ENCODE peak calls at places on chromosomes 12 and 14, in seven cellular contexts. One of them, this sample, is unnamed.

GRCh38 chr12:109115758-109116610 is at the start of gene ACACB:
- DNase-seq in H54: no peak
- DNase-seq in EL: no peak
- DNase-seq in RKO: no peak
- DNase-seq in lower leg skin: no peak
- DNase-seq in iris pigment epithelial cell: no peak
- DNase-seq in foreskin melanocyte: peak
- DNase-seq in this sample: no peak

GRCh38 chr14:88013750-88014349 is 8.9 kb downstream of the GPR65 start:
- DNase-seq in H54: peak
- DNase-seq in EL: peak
- DNase-seq in RKO: peak
- DNase-seq in lower leg skin: peak
- DNase-seq in iris pigment epithelial cell: peak
- DNase-seq in foreskin melanocyte: peak
- DNase-seq in this sample: peak

GRCh38 chr12:29187756-29188155 is 38.7 kb downstream of the FAR2 start:
- DNase-seq in H54: no peak
- DNase-seq in EL: no peak
- DNase-seq in RKO: no peak
- DNase-seq in lower leg skin: no peak
- DNase-seq in iris pigment epithelial cell: peak
- DNase-seq in foreskin melanocyte: no peak
- DNase-seq in this sample: peak

GRCh38 chr12:80702889-80703605 is 4.4 kb upstream of the MYF6 start:
- DNase-seq in H54: peak
- DNase-seq in EL: peak
- DNase-seq in RKO: peak
- DNase-seq in lower leg skin: no peak
- DNase-seq in iris pigment epithelial cell: peak
- DNase-seq in foreskin melanocyte: no peak
- DNase-seq in this sample: peak

GRCh38 chr14:50741571-50741970 is 73.5 kb upstream of the SAV1 start:
- DNase-seq in H54: no peak
- DNase-seq in EL: peak
- DNase-seq in RKO: no peak
- DNase-seq in lower leg skin: no peak
- DNase-seq in iris pigment epithelial cell: peak
- DNase-seq in foreskin melanocyte: no peak
- DNase-seq in this sample: peak

GRCh38 chr12:78970041-78970440 is 105.5 kb downstream of the SYT1 start:
- DNase-seq in H54: no peak
- DNase-seq in EL: peak
- DNase-seq in RKO: no peak
- DNase-seq in lower leg skin: no peak
- DNase-seq in iris pigment epithelial cell: peak
- DNase-seq in foreskin melanocyte: no peak
- DNase-seq in this sample: peak

GRCh38 chr12:67640863-67641262 is 7.7 kb upstream of the DYRK2 start:
- DNase-seq in H54: no peak
- DNase-seq in EL: no peak
- DNase-seq in RKO: no peak
- DNase-seq in lower leg skin: no peak
- DNase-seq in iris pigment epithelial cell: no peak
- DNase-seq in foreskin melanocyte: no peak
- DNase-seq in this sample: no peak

GRCh38 chr14:83019744-83020414 is 1486.2 kb upstream of the SEL1L start:
- DNase-seq in H54: no peak
- DNase-seq in EL: no peak
- DNase-seq in RKO: no peak
- DNase-seq in lower leg skin: no peak
- DNase-seq in iris pigment epithelial cell: no peak
- DNase-seq in foreskin melanocyte: no peak
- DNase-seq in this sample: no peak

GRCh38 chr12:106480259-106480658 is 102.5 kb upstream of the RFX4 start:
- DNase-seq in H54: no peak
- DNase-seq in EL: no peak
- DNase-seq in RKO: no peak
- DNase-seq in lower leg skin: no peak
- DNase-seq in iris pigment epithelial cell: no peak
- DNase-seq in foreskin melanocyte: no peak
- DNase-seq in this sample: no peak

GRCh38 chr12:88242161-88242925 is 100.2 kb downstream of the TMTC3 start:
- DNase-seq in H54: peak
- DNase-seq in EL: peak
- DNase-seq in RKO: peak
- DNase-seq in lower leg skin: no peak
- DNase-seq in iris pigment epithelial cell: peak
- DNase-seq in foreskin melanocyte: peak
- DNase-seq in this sample: peak

GRCh38 chr12:131061041-131061806 is 107.5 kb downstream of the ADGRD1 start:
- DNase-seq in H54: no peak
- DNase-seq in EL: no peak
- DNase-seq in RKO: no peak
- DNase-seq in lower leg skin: peak
- DNase-seq in iris pigment epithelial cell: no peak
- DNase-seq in foreskin melanocyte: no peak
- DNase-seq in this sample: no peak

GRCh38 chr12:108914031-108914630 is 34.2 kb downstream of the DAO start:
- DNase-seq in H54: no peak
- DNase-seq in EL: peak
- DNase-seq in RKO: no peak
- DNase-seq in lower leg skin: no peak
- DNase-seq in iris pigment epithelial cell: peak
- DNase-seq in foreskin melanocyte: no peak
- DNase-seq in this sample: peak

GRCh38 chr12:65505321-65506121 is 227.0 kb downstream of the MSRB3 start:
- DNase-seq in H54: no peak
- DNase-seq in EL: no peak
- DNase-seq in RKO: no peak
- DNase-seq in lower leg skin: no peak
- DNase-seq in iris pigment epithelial cell: no peak
- DNase-seq in foreskin melanocyte: no peak
- DNase-seq in this sample: no peak

GRCh38 chr14:23568600-23569310 is 1.2 kb upstream of the AP1G2 start:
- DNase-seq in H54: no peak
- DNase-seq in EL: peak
- DNase-seq in RKO: peak
- DNase-seq in lower leg skin: peak
- DNase-seq in iris pigment epithelial cell: no peak
- DNase-seq in foreskin melanocyte: no peak
- DNase-seq in this sample: no peak

GRCh38 chr12:70451528-70451927 is 85.4 kb downstream of the KCNMB4 start:
- DNase-seq in H54: no peak
- DNase-seq in EL: no peak
- DNase-seq in RKO: no peak
- DNase-seq in lower leg skin: no peak
- DNase-seq in iris pigment epithelial cell: no peak
- DNase-seq in foreskin melanocyte: no peak
- DNase-seq in this sample: no peak

GRCh38 chr12:115620816-115621215 is 656.7 kb downstream of the MED13L start:
- DNase-seq in H54: no peak
- DNase-seq in EL: no peak
- DNase-seq in RKO: no peak
- DNase-seq in lower leg skin: no peak
- DNase-seq in iris pigment epithelial cell: peak
- DNase-seq in foreskin melanocyte: no peak
- DNase-seq in this sample: no peak

GRCh38 chr12:117284160-117284559 is 77.3 kb downstream of the NOS1 start:
- DNase-seq in H54: no peak
- DNase-seq in EL: no peak
- DNase-seq in RKO: no peak
- DNase-seq in lower leg skin: no peak
- DNase-seq in iris pigment epithelial cell: no peak
- DNase-seq in foreskin melanocyte: no peak
- DNase-seq in this sample: no peak

GRCh38 chr12:98373019-98373554 is 142.3 kb upstream of the TMPO start:
- DNase-seq in H54: no peak
- DNase-seq in EL: peak
- DNase-seq in RKO: peak
- DNase-seq in lower leg skin: no peak
- DNase-seq in iris pigment epithelial cell: peak
- DNase-seq in foreskin melanocyte: no peak
- DNase-seq in this sample: peak

GRCh38 chr14:57848786-57849185 is 17.1 kb downstream of the SLC35F4 start:
- DNase-seq in H54: no peak
- DNase-seq in EL: no peak
- DNase-seq in RKO: no peak
- DNase-seq in lower leg skin: no peak
- DNase-seq in iris pigment epithelial cell: no peak
- DNase-seq in foreskin melanocyte: no peak
- DNase-seq in this sample: peak

GRCh38 chr12:12924169-12924568 is 27.8 kb downstream of the GPRC5D start:
- DNase-seq in H54: no peak
- DNase-seq in EL: no peak
- DNase-seq in RKO: no peak
- DNase-seq in lower leg skin: no peak
- DNase-seq in iris pigment epithelial cell: no peak
- DNase-seq in foreskin melanocyte: no peak
- DNase-seq in this sample: no peak

GRCh38 chr14:73143003-73143402 is 6.7 kb downstream of the PSEN1 start:
- DNase-seq in H54: no peak
- DNase-seq in EL: no peak
- DNase-seq in RKO: no peak
- DNase-seq in lower leg skin: peak
- DNase-seq in iris pigment epithelial cell: no peak
- DNase-seq in foreskin melanocyte: peak
- DNase-seq in this sample: no peak

GRCh38 chr14:104149617-104150141 is 11.3 kb downstream of the KIF26A start:
- DNase-seq in H54: peak
- DNase-seq in EL: no peak
- DNase-seq in RKO: no peak
- DNase-seq in lower leg skin: no peak
- DNase-seq in iris pigment epithelial cell: peak
- DNase-seq in foreskin melanocyte: no peak
- DNase-seq in this sample: no peak

GRCh38 chr12:84689638-84690037 is 223.0 kb downstream of the SLC6A15 start:
- DNase-seq in H54: no peak
- DNase-seq in EL: no peak
- DNase-seq in RKO: no peak
- DNase-seq in lower leg skin: no peak
- DNase-seq in iris pigment epithelial cell: no peak
- DNase-seq in foreskin melanocyte: no peak
- DNase-seq in this sample: no peak

GRCh38 chr12:89793946-89794345 is 85.3 kb upstream of the ATP2B1 start:
- DNase-seq in H54: no peak
- DNase-seq in EL: no peak
- DNase-seq in RKO: no peak
- DNase-seq in lower leg skin: no peak
- DNase-seq in iris pigment epithelial cell: no peak
- DNase-seq in foreskin melanocyte: no peak
- DNase-seq in this sample: no peak

GRCh38 chr14:32756775-32757174 is 181.9 kb upstream of the NPAS3 start:
- DNase-seq in H54: no peak
- DNase-seq in EL: no peak
- DNase-seq in RKO: no peak
- DNase-seq in lower leg skin: no peak
- DNase-seq in iris pigment epithelial cell: no peak
- DNase-seq in foreskin melanocyte: no peak
- DNase-seq in this sample: no peak

GRCh38 chr12:52523825-52524224 is 3.6 kb upstream of the KRT5 start:
- DNase-seq in H54: no peak
- DNase-seq in EL: peak
- DNase-seq in RKO: no peak
- DNase-seq in lower leg skin: peak
- DNase-seq in iris pigment epithelial cell: no peak
- DNase-seq in foreskin melanocyte: no peak
- DNase-seq in this sample: no peak

GRCh38 chr12:88237954-88238353 is 95.8 kb downstream of the TMTC3 start:
- DNase-seq in H54: no peak
- DNase-seq in EL: peak
- DNase-seq in RKO: peak
- DNase-seq in lower leg skin: no peak
- DNase-seq in iris pigment epithelial cell: peak
- DNase-seq in foreskin melanocyte: peak
- DNase-seq in this sample: peak

GRCh38 chr14:55212611-55213010 is 21.2 kb upstream of the DLGAP5 start:
- DNase-seq in H54: no peak
- DNase-seq in EL: no peak
- DNase-seq in RKO: no peak
- DNase-seq in lower leg skin: no peak
- DNase-seq in iris pigment epithelial cell: no peak
- DNase-seq in foreskin melanocyte: no peak
- DNase-seq in this sample: peak

GRCh38 chr12:43255642-43256041 is 296.4 kb downstream of the ADAMTS20 start:
- DNase-seq in H54: no peak
- DNase-seq in EL: no peak
- DNase-seq in RKO: no peak
- DNase-seq in lower leg skin: no peak
- DNase-seq in iris pigment epithelial cell: no peak
- DNase-seq in foreskin melanocyte: no peak
- DNase-seq in this sample: no peak

GRCh38 chr14:74462993-74463392 is 30.1 kb downstream of the NPC2 start:
- DNase-seq in H54: no peak
- DNase-seq in EL: no peak
- DNase-seq in RKO: no peak
- DNase-seq in lower leg skin: peak
- DNase-seq in iris pigment epithelial cell: no peak
- DNase-seq in foreskin melanocyte: no peak
- DNase-seq in this sample: no peak

GRCh38 chr14:76904100-76904739 is 78.0 kb downstream of the LRRC74A start:
- DNase-seq in H54: peak
- DNase-seq in EL: peak
- DNase-seq in RKO: peak
- DNase-seq in lower leg skin: no peak
- DNase-seq in iris pigment epithelial cell: peak
- DNase-seq in foreskin melanocyte: peak
- DNase-seq in this sample: peak

GRCh38 chr14:51444381-51445000 is 204.4 kb downstream of the TMX1 start:
- DNase-seq in H54: no peak
- DNase-seq in EL: no peak
- DNase-seq in RKO: no peak
- DNase-seq in lower leg skin: no peak
- DNase-seq in iris pigment epithelial cell: no peak
- DNase-seq in foreskin melanocyte: no peak
- DNase-seq in this sample: no peak

GRCh38 chr12:25054783-25055144 is 105.9 kb upstream of the BCAT1 start:
- DNase-seq in H54: no peak
- DNase-seq in EL: peak
- DNase-seq in RKO: no peak
- DNase-seq in lower leg skin: no peak
- DNase-seq in iris pigment epithelial cell: peak
- DNase-seq in foreskin melanocyte: peak
- DNase-seq in this sample: no peak

GRCh38 chr14:32669416-32669815 is 269.3 kb upstream of the NPAS3 start:
- DNase-seq in H54: no peak
- DNase-seq in EL: no peak
- DNase-seq in RKO: no peak
- DNase-seq in lower leg skin: no peak
- DNase-seq in iris pigment epithelial cell: peak
- DNase-seq in foreskin melanocyte: no peak
- DNase-seq in this sample: peak

GRCh38 chr14:24196071-24197061 is 1.1 kb upstream of the TM9SF1 start:
- DNase-seq in H54: no peak
- DNase-seq in EL: no peak
- DNase-seq in RKO: peak
- DNase-seq in lower leg skin: no peak
- DNase-seq in iris pigment epithelial cell: peak
- DNase-seq in foreskin melanocyte: no peak
- DNase-seq in this sample: peak

GRCh38 chr12:112868459-112869041 is 38.2 kb upstream of the OAS1 start:
- DNase-seq in H54: no peak
- DNase-seq in EL: no peak
- DNase-seq in RKO: no peak
- DNase-seq in lower leg skin: no peak
- DNase-seq in iris pigment epithelial cell: no peak
- DNase-seq in foreskin melanocyte: no peak
- DNase-seq in this sample: no peak

GRCh38 chr14:50714452-50715073 is 46.5 kb upstream of the SAV1 start:
- DNase-seq in H54: peak
- DNase-seq in EL: peak
- DNase-seq in RKO: peak
- DNase-seq in lower leg skin: no peak
- DNase-seq in iris pigment epithelial cell: peak
- DNase-seq in foreskin melanocyte: peak
- DNase-seq in this sample: peak

GRCh38 chr14:93834739-93835383 is 46.6 kb upstream of the PRIMA1 start:
- DNase-seq in H54: no peak
- DNase-seq in EL: no peak
- DNase-seq in RKO: no peak
- DNase-seq in lower leg skin: peak
- DNase-seq in iris pigment epithelial cell: no peak
- DNase-seq in foreskin melanocyte: no peak
- DNase-seq in this sample: no peak

This sample was measured in fibroblast of mammary gland.